ENCODE peak calls at places on chromosomes 5 and 9, in ten cellular contexts. One of them, this sample, is unnamed.

GRCh38 chr9:134570151-134570621 is 71.4 kb upstream of the COL5A1 start:
- DNase-seq in putamen: no peak
- DNase-seq in activated CD8-positive, alpha-beta memory T cell treated with anti-CD3 and anti-CD28 coated beads, Interleukin-2, amount 50 U/mL, for 48 hours: peak; percentile 40
- DNase-seq in epithelial cell of esophagus: no peak
- DNase-seq in sciatic nerve: peak; percentile 55
- DNase-seq in iPS DF 19.7: no peak
- DNase-seq in NCI-H1092: peak; percentile 53
- DNase-seq in stimulated activated naive CD4-positive, alpha-beta T cell treated with Interleukin-2 at 50 U/mL for 16 hours: no peak
- DNase-seq in CD4-positive, CD25-positive, alpha-beta regulatory T cell: no peak
- DNase-seq in C1 segment of cervical spinal cord: no peak
- DNase-seq in this sample: peak; percentile 83

GRCh38 chr5:32254987-32255900 is 57.5 kb downstream of the MTMR12 start:
- DNase-seq in putamen: peak; percentile 20
- DNase-seq in CD4-positive, CD25-positive, alpha-beta regulatory T cell: no peak
- DNase-seq in stimulated activated naive CD4-positive, alpha-beta T cell treated with Interleukin-2 at 50 U/mL for 16 hours: no peak
- DNase-seq in epithelial cell of esophagus: no peak
- DNase-seq in activated CD8-positive, alpha-beta memory T cell treated with anti-CD3 and anti-CD28 coated beads, Interleukin-2, amount 50 U/mL, for 48 hours: no peak
- DNase-seq in NCI-H1092: peak; percentile 39
- DNase-seq in C1 segment of cervical spinal cord: no peak
- DNase-seq in sciatic nerve: no peak
- DNase-seq in iPS DF 19.7: no peak
- DNase-seq in this sample: peak; percentile 78

GRCh38 chr9:70696694-70697335 is 282.4 kb upstream of the KLF9 start:
- DNase-seq in CD4-positive, CD25-positive, alpha-beta regulatory T cell: no peak
- DNase-seq in sciatic nerve: no peak
- DNase-seq in putamen: no peak
- DNase-seq in epithelial cell of esophagus: no peak
- DNase-seq in C1 segment of cervical spinal cord: no peak
- DNase-seq in stimulated activated naive CD4-positive, alpha-beta T cell treated with Interleukin-2 at 50 U/mL for 16 hours: no peak
- DNase-seq in iPS DF 19.7: no peak
- DNase-seq in NCI-H1092: no peak
- DNase-seq in activated CD8-positive, alpha-beta memory T cell treated with anti-CD3 and anti-CD28 coated beads, Interleukin-2, amount 50 U/mL, for 48 hours: no peak
- DNase-seq in this sample: no peak

GRCh38 chr9:123637940-123638634 is 282.1 kb downstream of the CRB2 start:
- DNase-seq in C1 segment of cervical spinal cord: no peak
- DNase-seq in NCI-H1092: no peak
- DNase-seq in CD4-positive, CD25-positive, alpha-beta regulatory T cell: no peak
- DNase-seq in activated CD8-positive, alpha-beta memory T cell treated with anti-CD3 and anti-CD28 coated beads, Interleukin-2, amount 50 U/mL, for 48 hours: no peak
- DNase-seq in stimulated activated naive CD4-positive, alpha-beta T cell treated with Interleukin-2 at 50 U/mL for 16 hours: no peak
- DNase-seq in putamen: no peak
- DNase-seq in epithelial cell of esophagus: no peak
- DNase-seq in sciatic nerve: no peak
- DNase-seq in iPS DF 19.7: no peak
- DNase-seq in this sample: no peak

GRCh38 chr5:155056644-155057269 is 43.2 kb downstream of the KIF4B start:
- DNase-seq in activated CD8-positive, alpha-beta memory T cell treated with anti-CD3 and anti-CD28 coated beads, Interleukin-2, amount 50 U/mL, for 48 hours: no peak
- DNase-seq in NCI-H1092: no peak
- DNase-seq in CD4-positive, CD25-positive, alpha-beta regulatory T cell: no peak
- DNase-seq in stimulated activated naive CD4-positive, alpha-beta T cell treated with Interleukin-2 at 50 U/mL for 16 hours: no peak
- DNase-seq in C1 segment of cervical spinal cord: no peak
- DNase-seq in epithelial cell of esophagus: no peak
- DNase-seq in iPS DF 19.7: no peak
- DNase-seq in putamen: no peak
- DNase-seq in sciatic nerve: no peak
- DNase-seq in this sample: no peak

GRCh38 chr5:3329427-3329826 is 266.2 kb upstream of the IRX1 start:
- DNase-seq in epithelial cell of esophagus: no peak
- DNase-seq in NCI-H1092: no peak
- DNase-seq in iPS DF 19.7: no peak
- DNase-seq in sciatic nerve: no peak
- DNase-seq in putamen: no peak
- DNase-seq in activated CD8-positive, alpha-beta memory T cell treated with anti-CD3 and anti-CD28 coated beads, Interleukin-2, amount 50 U/mL, for 48 hours: no peak
- DNase-seq in stimulated activated naive CD4-positive, alpha-beta T cell treated with Interleukin-2 at 50 U/mL for 16 hours: no peak
- DNase-seq in C1 segment of cervical spinal cord: no peak
- DNase-seq in CD4-positive, CD25-positive, alpha-beta regulatory T cell: no peak
- DNase-seq in this sample: no peak

GRCh38 chr9:127923771-127924170 is 6.8 kb downstream of the PIP5KL1 start:
- DNase-seq in putamen: no peak
- DNase-seq in stimulated activated naive CD4-positive, alpha-beta T cell treated with Interleukin-2 at 50 U/mL for 16 hours: no peak
- DNase-seq in epithelial cell of esophagus: peak; percentile 92
- DNase-seq in activated CD8-positive, alpha-beta memory T cell treated with anti-CD3 and anti-CD28 coated beads, Interleukin-2, amount 50 U/mL, for 48 hours: no peak
- DNase-seq in CD4-positive, CD25-positive, alpha-beta regulatory T cell: no peak
- DNase-seq in sciatic nerve: no peak
- DNase-seq in C1 segment of cervical spinal cord: no peak
- DNase-seq in NCI-H1092: no peak
- DNase-seq in iPS DF 19.7: no peak
- DNase-seq in this sample: no peak

GRCh38 chr5:37825334-37825915 is 14.4 kb downstream of the GDNF start:
- DNase-seq in NCI-H1092: peak; percentile 40
- DNase-seq in epithelial cell of esophagus: no peak
- DNase-seq in putamen: no peak
- DNase-seq in activated CD8-positive, alpha-beta memory T cell treated with anti-CD3 and anti-CD28 coated beads, Interleukin-2, amount 50 U/mL, for 48 hours: no peak
- DNase-seq in stimulated activated naive CD4-positive, alpha-beta T cell treated with Interleukin-2 at 50 U/mL for 16 hours: no peak
- DNase-seq in CD4-positive, CD25-positive, alpha-beta regulatory T cell: no peak
- DNase-seq in iPS DF 19.7: no peak
- DNase-seq in C1 segment of cervical spinal cord: no peak
- DNase-seq in sciatic nerve: no peak
- DNase-seq in this sample: peak; percentile 37

GRCh38 chr5:174307656-174308271 is 262.3 kb downstream of the NSG2 start:
- DNase-seq in iPS DF 19.7: no peak
- DNase-seq in activated CD8-positive, alpha-beta memory T cell treated with anti-CD3 and anti-CD28 coated beads, Interleukin-2, amount 50 U/mL, for 48 hours: no peak
- DNase-seq in NCI-H1092: no peak
- DNase-seq in putamen: no peak
- DNase-seq in C1 segment of cervical spinal cord: no peak
- DNase-seq in epithelial cell of esophagus: no peak
- DNase-seq in sciatic nerve: no peak
- DNase-seq in stimulated activated naive CD4-positive, alpha-beta T cell treated with Interleukin-2 at 50 U/mL for 16 hours: no peak
- DNase-seq in CD4-positive, CD25-positive, alpha-beta regulatory T cell: no peak
- DNase-seq in this sample: no peak

GRCh38 chr5:72673623-72674022 is 142.8 kb upstream of the TNPO1 start:
- DNase-seq in NCI-H1092: no peak
- DNase-seq in stimulated activated naive CD4-positive, alpha-beta T cell treated with Interleukin-2 at 50 U/mL for 16 hours: no peak
- DNase-seq in iPS DF 19.7: no peak
- DNase-seq in CD4-positive, CD25-positive, alpha-beta regulatory T cell: no peak
- DNase-seq in activated CD8-positive, alpha-beta memory T cell treated with anti-CD3 and anti-CD28 coated beads, Interleukin-2, amount 50 U/mL, for 48 hours: no peak
- DNase-seq in sciatic nerve: no peak
- DNase-seq in putamen: no peak
- DNase-seq in epithelial cell of esophagus: no peak
- DNase-seq in C1 segment of cervical spinal cord: no peak
- DNase-seq in this sample: no peak

GRCh38 chr9:2158111-2158610 is 143.0 kb downstream of the SMARCA2 start:
- DNase-seq in iPS DF 19.7: no peak
- DNase-seq in activated CD8-positive, alpha-beta memory T cell treated with anti-CD3 and anti-CD28 coated beads, Interleukin-2, amount 50 U/mL, for 48 hours: no peak
- DNase-seq in C1 segment of cervical spinal cord: no peak
- DNase-seq in NCI-H1092: no peak
- DNase-seq in stimulated activated naive CD4-positive, alpha-beta T cell treated with Interleukin-2 at 50 U/mL for 16 hours: peak; percentile 22
- DNase-seq in epithelial cell of esophagus: peak; percentile 71
- DNase-seq in putamen: peak; percentile 49
- DNase-seq in CD4-positive, CD25-positive, alpha-beta regulatory T cell: peak; percentile 16
- DNase-seq in sciatic nerve: peak; percentile 70
- DNase-seq in this sample: no peak

GRCh38 chr9:127936347-127936852 is 1.3 kb downstream of the DPM2 start:
- DNase-seq in sciatic nerve: no peak
- DNase-seq in CD4-positive, CD25-positive, alpha-beta regulatory T cell: no peak
- DNase-seq in putamen: no peak
- DNase-seq in C1 segment of cervical spinal cord: no peak
- DNase-seq in stimulated activated naive CD4-positive, alpha-beta T cell treated with Interleukin-2 at 50 U/mL for 16 hours: no peak
- DNase-seq in activated CD8-positive, alpha-beta memory T cell treated with anti-CD3 and anti-CD28 coated beads, Interleukin-2, amount 50 U/mL, for 48 hours: no peak
- DNase-seq in epithelial cell of esophagus: no peak
- DNase-seq in iPS DF 19.7: no peak
- DNase-seq in NCI-H1092: no peak
- DNase-seq in this sample: no peak

GRCh38 chr9:123296174-123296573 is 27.8 kb upstream of the STRBP start:
- DNase-seq in NCI-H1092: no peak
- DNase-seq in CD4-positive, CD25-positive, alpha-beta regulatory T cell: no peak
- DNase-seq in stimulated activated naive CD4-positive, alpha-beta T cell treated with Interleukin-2 at 50 U/mL for 16 hours: no peak
- DNase-seq in activated CD8-positive, alpha-beta memory T cell treated with anti-CD3 and anti-CD28 coated beads, Interleukin-2, amount 50 U/mL, for 48 hours: no peak
- DNase-seq in epithelial cell of esophagus: no peak
- DNase-seq in sciatic nerve: no peak
- DNase-seq in putamen: no peak
- DNase-seq in iPS DF 19.7: no peak
- DNase-seq in C1 segment of cervical spinal cord: no peak
- DNase-seq in this sample: no peak

GRCh38 chr9:36486933-36487481 is 85.7 kb upstream of the MELK start:
- DNase-seq in C1 segment of cervical spinal cord: no peak
- DNase-seq in activated CD8-positive, alpha-beta memory T cell treated with anti-CD3 and anti-CD28 coated beads, Interleukin-2, amount 50 U/mL, for 48 hours: peak; percentile 83
- DNase-seq in putamen: no peak
- DNase-seq in stimulated activated naive CD4-positive, alpha-beta T cell treated with Interleukin-2 at 50 U/mL for 16 hours: peak; percentile 40
- DNase-seq in iPS DF 19.7: no peak
- DNase-seq in CD4-positive, CD25-positive, alpha-beta regulatory T cell: peak; percentile 38
- DNase-seq in sciatic nerve: peak; percentile 77
- DNase-seq in NCI-H1092: no peak
- DNase-seq in epithelial cell of esophagus: no peak
- DNase-seq in this sample: no peak

GRCh38 chr9:121271368-121272351 is 3.7 kb downstream of the GSN start:
- DNase-seq in activated CD8-positive, alpha-beta memory T cell treated with anti-CD3 and anti-CD28 coated beads, Interleukin-2, amount 50 U/mL, for 48 hours: no peak
- DNase-seq in CD4-positive, CD25-positive, alpha-beta regulatory T cell: no peak
- DNase-seq in iPS DF 19.7: no peak
- DNase-seq in putamen: peak; percentile 53
- DNase-seq in epithelial cell of esophagus: no peak
- DNase-seq in stimulated activated naive CD4-positive, alpha-beta T cell treated with Interleukin-2 at 50 U/mL for 16 hours: no peak
- DNase-seq in C1 segment of cervical spinal cord: no peak
- DNase-seq in sciatic nerve: peak; percentile 73
- DNase-seq in NCI-H1092: no peak
- DNase-seq in this sample: no peak

GRCh38 chr5:406041-406440 is 36.9 kb upstream of the EXOC3 start:
- DNase-seq in stimulated activated naive CD4-positive, alpha-beta T cell treated with Interleukin-2 at 50 U/mL for 16 hours: no peak
- DNase-seq in iPS DF 19.7: no peak
- DNase-seq in NCI-H1092: no peak
- DNase-seq in epithelial cell of esophagus: no peak
- DNase-seq in sciatic nerve: no peak
- DNase-seq in activated CD8-positive, alpha-beta memory T cell treated with anti-CD3 and anti-CD28 coated beads, Interleukin-2, amount 50 U/mL, for 48 hours: peak; percentile 34
- DNase-seq in putamen: no peak
- DNase-seq in C1 segment of cervical spinal cord: no peak
- DNase-seq in CD4-positive, CD25-positive, alpha-beta regulatory T cell: no peak
- DNase-seq in this sample: no peak

GRCh38 chr9:110213413-110214044 is 5.6 kb upstream of the C9orf152 start:
- DNase-seq in sciatic nerve: no peak
- DNase-seq in epithelial cell of esophagus: peak; percentile 45
- DNase-seq in stimulated activated naive CD4-positive, alpha-beta T cell treated with Interleukin-2 at 50 U/mL for 16 hours: no peak
- DNase-seq in CD4-positive, CD25-positive, alpha-beta regulatory T cell: no peak
- DNase-seq in C1 segment of cervical spinal cord: no peak
- DNase-seq in NCI-H1092: no peak
- DNase-seq in activated CD8-positive, alpha-beta memory T cell treated with anti-CD3 and anti-CD28 coated beads, Interleukin-2, amount 50 U/mL, for 48 hours: no peak
- DNase-seq in putamen: no peak
- DNase-seq in iPS DF 19.7: no peak
- DNase-seq in this sample: no peak

GRCh38 chr5:115435776-115436712 is 108.5 kb downstream of the FEM1C start:
- DNase-seq in sciatic nerve: no peak
- DNase-seq in C1 segment of cervical spinal cord: no peak
- DNase-seq in CD4-positive, CD25-positive, alpha-beta regulatory T cell: no peak
- DNase-seq in stimulated activated naive CD4-positive, alpha-beta T cell treated with Interleukin-2 at 50 U/mL for 16 hours: no peak
- DNase-seq in iPS DF 19.7: no peak
- DNase-seq in activated CD8-positive, alpha-beta memory T cell treated with anti-CD3 and anti-CD28 coated beads, Interleukin-2, amount 50 U/mL, for 48 hours: no peak
- DNase-seq in NCI-H1092: no peak
- DNase-seq in epithelial cell of esophagus: peak; percentile 74
- DNase-seq in putamen: peak; percentile 60
- DNase-seq in this sample: no peak

GRCh38 chr5:58018016-58018415 is 441.9 kb downstream of the PLK2 start:
- DNase-seq in stimulated activated naive CD4-positive, alpha-beta T cell treated with Interleukin-2 at 50 U/mL for 16 hours: no peak
- DNase-seq in putamen: no peak
- DNase-seq in epithelial cell of esophagus: no peak
- DNase-seq in iPS DF 19.7: no peak
- DNase-seq in NCI-H1092: no peak
- DNase-seq in sciatic nerve: no peak
- DNase-seq in C1 segment of cervical spinal cord: no peak
- DNase-seq in CD4-positive, CD25-positive, alpha-beta regulatory T cell: no peak
- DNase-seq in activated CD8-positive, alpha-beta memory T cell treated with anti-CD3 and anti-CD28 coated beads, Interleukin-2, amount 50 U/mL, for 48 hours: no peak
- DNase-seq in this sample: no peak

GRCh38 chr5:15694694-15695093 is 194.7 kb downstream of the FBXL7 start:
- DNase-seq in NCI-H1092: no peak
- DNase-seq in C1 segment of cervical spinal cord: no peak
- DNase-seq in activated CD8-positive, alpha-beta memory T cell treated with anti-CD3 and anti-CD28 coated beads, Interleukin-2, amount 50 U/mL, for 48 hours: no peak
- DNase-seq in putamen: no peak
- DNase-seq in sciatic nerve: no peak
- DNase-seq in iPS DF 19.7: no peak
- DNase-seq in epithelial cell of esophagus: no peak
- DNase-seq in stimulated activated naive CD4-positive, alpha-beta T cell treated with Interleukin-2 at 50 U/mL for 16 hours: no peak
- DNase-seq in CD4-positive, CD25-positive, alpha-beta regulatory T cell: no peak
- DNase-seq in this sample: no peak

This sample was measured in NCI-H1694.